ENCODE peak calls at places on chromosomes 12 and 14, in five cellular contexts. T is Panc1, Z is H9, R is ovary, Q is psoas muscle. F is an unnamed sample.

GRCh38 chr12:64893961-64894360 is 69.5 kb downstream of the TBC1D30 start:
- DNase-seq in T (peak; percentile 20), Z (no peak), R (no peak), Q (no peak), F (peak; percentile 55)

GRCh38 chr12:6273931-6274687 is 36.4 kb upstream of the PLEKHG6 start:
- DNase-seq in T (no peak), Z (no peak), R (no peak), Q (no peak), F (no peak)

GRCh38 chr14:101763941-101764709 is 2.6 kb downstream of the PPP2R5C start:
- DNase-seq in T (no peak), Z (no peak), R (no peak), Q (no peak), F (no peak)

GRCh38 chr12:39235990-39236767 is 206.7 kb downstream of the KIF21A start:
- DNase-seq in T (no peak), Z (no peak), R (no peak), Q (no peak), F (no peak)

GRCh38 chr12:55720071-55720564 is at the start of gene RDH5:
- DNase-seq in T (no peak), Z (no peak), R (peak; percentile 62), Q (peak; percentile 75), F (no peak)

GRCh38 chr14:96894966-96895365 is 97.8 kb downstream of the VRK1 start:
- DNase-seq in T (no peak), Z (no peak), R (no peak), Q (no peak), F (no peak)

GRCh38 chr12:112107728-112108447 is 695 bp downstream of the NAA25 start:
- DNase-seq in T (no peak), Z (peak; percentile 41), R (no peak), Q (peak; percentile 34), F (no peak)

GRCh38 chr12:26704684-26705475 is 128.1 kb downstream of the ITPR2 start:
- DNase-seq in T (no peak), Z (no peak), R (no peak), Q (no peak), F (no peak)

GRCh38 chr12:31018106-31018890 is 55.4 kb upstream of the DDX11 start:
- DNase-seq in T (no peak), Z (peak; percentile 18), R (no peak), Q (no peak), F (no peak)

GRCh38 chr14:20714593-20715250 is 26.2 kb downstream of the ANG start:
- DNase-seq in T (no peak), Z (no peak), R (peak; percentile 46), Q (peak; percentile 71), F (peak; percentile 16)

GRCh38 chr12:13103391-13104033 is at the start of gene GSG1:
- DNase-seq in T (no peak), Z (no peak), R (no peak), Q (no peak), F (no peak)

GRCh38 chr12:106508966-106509365 is 73.8 kb upstream of the RFX4 start:
- DNase-seq in T (no peak), Z (no peak), R (no peak), Q (no peak), F (no peak)

GRCh38 chr12:55931780-55932545 is 1.0 kb downstream of the DGKA start:
- DNase-seq in T (no peak), Z (peak; percentile 70), R (peak; percentile 74), Q (peak; percentile 58), F (no peak)

GRCh38 chr12:3216726-3217682 is 139.8 kb downstream of the TSPAN9 start:
- DNase-seq in T (no peak), Z (no peak), R (peak; percentile 43), Q (no peak), F (no peak)

GRCh38 chr14:94923771-94924170 is 153.9 kb upstream of the GSC start:
- DNase-seq in T (no peak), Z (no peak), R (no peak), Q (no peak), F (no peak)

GRCh38 chr14:75399819-75400678 is 27.8 kb upstream of the JDP2 start:
- DNase-seq in T (no peak), Z (no peak), R (peak; percentile 67), Q (peak; percentile 93), F (no peak)

GRCh38 chr12:40054554-40055226 is 51.2 kb downstream of the SLC2A13 start:
- DNase-seq in T (no peak), Z (no peak), R (peak; percentile 41), Q (no peak), F (peak; percentile 15)

GRCh38 chr14:73457935-73458218 is 469 bp downstream of the NUMB start:
- DNase-seq in T (no peak), Z (no peak), R (peak; percentile 56), Q (no peak), F (no peak)

GRCh38 chr14:59229653-59230406 is 41.4 kb downstream of the DAAM1 start:
- DNase-seq in T (no peak), Z (no peak), R (no peak), Q (no peak), F (no peak)

GRCh38 chr14:74595006-74595735 is 16.9 kb downstream of the LTBP2 start:
- DNase-seq in T (no peak), Z (no peak), R (peak; percentile 88), Q (peak; percentile 82), F (no peak)

GRCh38 chr12:47903927-47904646 is 707 bp downstream of the VDR start:
- DNase-seq in T (no peak), Z (peak; percentile 53), R (peak; percentile 49), Q (peak; percentile 63), F (peak; percentile 43)

GRCh38 chr12:111151441-111151840 is 217.5 kb downstream of the PHETA1 start:
- DNase-seq in T (no peak), Z (no peak), R (no peak), Q (no peak), F (no peak)

GRCh38 chr12:125247477-125247876 is 182.2 kb downstream of the AACS start:
- DNase-seq in T (no peak), Z (no peak), R (no peak), Q (no peak), F (no peak)

GRCh38 chr14:36672095-36672494 is 10.4 kb downstream of the PAX9 start:
- DNase-seq in T (no peak), Z (no peak), R (no peak), Q (no peak), F (no peak)
- H3K27me3 ChIP-seq in T (no peaks in the 10 kb centered on the region), Z (peaks cover 12% of the 10 kb centered on the region), R (no peaks in the 10 kb centered on the region), Q (peaks cover 60% of the 10 kb centered on the region), F (peaks cover 7% of the 10 kb centered on the region)

GRCh38 chr12:27965966-27966365 is 6.6 kb downstream of the PTHLH start:
- DNase-seq in T (no peak), Z (no peak), R (no peak), Q (no peak), F (no peak)
- H3K27me3 ChIP-seq in T (peaks cover 10% of the 10 kb centered on the region), Z (peaks cover 28% of the 10 kb centered on the region), R (no peaks in the 10 kb centered on the region), Q (peaks cover 65% of the 10 kb centered on the region), F (no peaks in the 10 kb centered on the region)

GRCh38 chr12:132256646-132257045 is 72.7 kb downstream of the GALNT9 start:
- DNase-seq in T (no peak), Z (no peak), R (no peak), Q (no peak), F (no peak)

GRCh38 chr12:132257955-132258490 is 71.4 kb downstream of the GALNT9 start:
- DNase-seq in T (no peak), Z (no peak), R (no peak), Q (no peak), F (no peak)

GRCh38 chr12:132258543-132258942 is 70.8 kb downstream of the GALNT9 start:
- DNase-seq in T (no peak), Z (no peak), R (no peak), Q (no peak), F (no peak)

GRCh38 chr12:132255642-132256041 is 73.7 kb downstream of the GALNT9 start:
- DNase-seq in T (no peak), Z (no peak), R (no peak), Q (no peak), F (no peak)

DNA sequence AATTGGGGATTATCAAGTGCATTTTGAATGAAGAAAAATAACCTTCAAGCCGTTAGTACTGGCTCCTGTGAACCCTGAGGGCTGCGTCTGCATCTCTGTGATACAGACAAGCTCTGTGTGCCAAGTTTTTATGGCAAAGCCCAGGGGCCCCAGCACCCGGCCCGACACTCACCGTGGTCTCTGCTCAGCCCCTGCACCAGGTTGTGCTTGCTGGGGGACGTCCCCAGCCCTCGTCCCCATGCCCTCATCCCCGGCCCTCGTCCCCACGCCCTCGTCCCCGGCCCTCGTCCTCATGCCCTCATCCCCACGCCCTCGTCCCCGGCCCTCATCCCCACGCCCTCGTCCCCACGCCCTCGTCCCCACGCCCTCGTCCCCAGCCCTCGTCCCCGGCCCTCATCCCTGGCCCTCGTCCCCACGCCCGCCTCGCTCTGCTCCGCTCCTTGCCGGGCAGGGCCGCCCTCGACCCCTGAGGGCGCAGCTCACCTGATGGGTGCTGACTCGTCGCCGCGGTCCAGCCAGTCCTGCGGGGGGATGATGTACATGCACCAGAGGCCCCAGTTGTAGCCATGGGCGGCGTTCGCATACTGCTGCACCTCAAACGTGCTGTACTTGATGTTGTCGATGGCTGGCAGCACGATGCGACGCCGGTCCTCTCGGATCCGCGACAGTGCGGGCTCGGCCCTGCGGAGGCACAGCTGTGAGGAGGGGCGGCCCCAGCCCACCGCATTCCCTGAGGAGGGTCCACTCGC is 72.0 kb downstream of the GALNT9 start:
- DNase-seq in T (no peak), Z (no peak), R (no peak), Q (no peak), F (no peak)
- H3K27me3 ChIP-seq in T (no peaks in the 10 kb centered on the region), Z (no peaks in the 10 kb centered on the region), R (no peaks in the 10 kb centered on the region), Q (peaks cover 9% of the 10 kb centered on the region), F (no peaks in the 10 kb centered on the region)

GRCh38 chr12:1439687-1440086 is 154.7 kb downstream of the FBXL14 start:
- DNase-seq in T (no peak), Z (no peak), R (no peak), Q (no peak), F (no peak)
- H3K27me3 ChIP-seq in T (no peaks in the 10 kb centered on the region), Z (no peaks in the 10 kb centered on the region), R (no peaks in the 10 kb centered on the region), Q (no peaks in the 10 kb centered on the region), F (no peaks in the 10 kb centered on the region)

GRCh38 chr12:77571127-77571526 is 259.6 kb upstream of the NAV3 start:
- DNase-seq in T (no peak), Z (no peak), R (no peak), Q (no peak), F (no peak)
- H3K27me3 ChIP-seq in T (no peaks in the 10 kb centered on the region), Z (no peaks in the 10 kb centered on the region), R (no peaks in the 10 kb centered on the region), Q (no peaks in the 10 kb centered on the region), F (no peaks in the 10 kb centered on the region)

GRCh38 chr14:69485701-69486100 is 1.2 kb downstream of the PLEKHD1 start:
- DNase-seq in T (no peak), Z (no peak), R (no peak), Q (no peak), F (no peak)
- H3K27me3 ChIP-seq in T (peaks cover 2% of the 10 kb centered on the region), Z (peaks cover 33% of the 10 kb centered on the region), R (no peaks in the 10 kb centered on the region), Q (peaks cover 11% of the 10 kb centered on the region), F (peaks cover 73% of the 10 kb centered on the region)

GRCh38 chr12:132605055-132605441 is 5.3 kb downstream of the LRCOL1 start:
- DNase-seq in T (no peak), Z (no peak), R (no peak), Q (no peak), F (no peak)
- H3K27me3 ChIP-seq in T (no peaks in the 10 kb centered on the region), Z (peaks cover 17% of the 10 kb centered on the region), R (no peaks in the 10 kb centered on the region), Q (peaks cover 81% of the 10 kb centered on the region), F (peaks cover 61% of the 10 kb centered on the region)

GRCh38 chr12:54066408-54066807 is 12.8 kb downstream of the HOXC4 start:
- DNase-seq in T (no peak), Z (no peak), R (no peak), Q (no peak), F (no peak)
- H3K27me3 ChIP-seq in T (no peaks in the 10 kb centered on the region), Z (peaks cover 44% of the 10 kb centered on the region), R (no peaks in the 10 kb centered on the region), Q (peaks cover 6% of the 10 kb centered on the region), F (peaks cover 3% of the 10 kb centered on the region)

GRCh38 chr14:60640859-60641721 is 8.2 kb downstream of the SIX1 start:
- DNase-seq in T (no peak), Z (peak; percentile 34), R (no peak), Q (no peak), F (no peak)
- H3K27me3 ChIP-seq in T (no peaks in the 10 kb centered on the region), Z (peaks cover 60% of the 10 kb centered on the region), R (peaks cover 8% of the 10 kb centered on the region), Q (no peaks in the 10 kb centered on the region), F (no peaks in the 10 kb centered on the region)

F was measured in AG04450.